ENCODE peak calls at places on chromosomes 13 and 19, in four cellular contexts. H, P, S and J are unnamed samples. For H3K27me3 and H3K9me3, the result is how much of the 10 kb centered on the place peaks cover.

GRCh38 chr13:45811891-45812583 is 39.5 kb downstream of the SIAH3 start:
- DNase-seq in S (no peak), P (no peak), H (no peak), J (no peak)

GRCh38 chr13:34303346-34303745 is 485.4 kb downstream of the RFC3 start:
- DNase-seq in P (no peak), S (no peak), H (no peak), J (no peak)

GRCh38 chr19:48639483-48640375 is 2.5 kb upstream of the DBP start:
- DNase-seq in H (no peak), S (no peak), P (no peak), J (no peak)

GRCh38 chr19:15469513-15470297 is 5.4 kb upstream of the RASAL3 start:
- DNase-seq in S (no peak), P (no peak), H (no peak), J (no peak)

GRCh38 chr13:106691861-106692260 is 123.9 kb upstream of the ARGLU1 start:
- DNase-seq in H (no peak), P (no peak), S (no peak), J (no peak)

GRCh38 chr13:82758056-82758455 is 1124.2 kb downstream of the SLITRK1 start:
- DNase-seq in S (no peak), H (peak), P (no peak), J (peak)

GRCh38 chr13:50990540-50991506 is 81.2 kb downstream of the RNASEH2B start:
- DNase-seq in P (peak), H (peak), S (no peak), J (peak)

GRCh38 chr19:7665076-7665475 is 3.8 kb upstream of the RETN start:
- DNase-seq in P (no peak), H (no peak), S (no peak), J (no peak)

GRCh38 chr13:62171697-62172096 is 756.0 kb upstream of the PCDH20 start:
- DNase-seq in S (no peak), P (no peak), H (no peak), J (no peak)

GRCh38 chr19:45079063-45079910 is at the start of gene GEMIN7:
- DNase-seq in P (peak), S (peak), H (peak), J (peak)

GRCh38 chr13:113863511-113864302 is at the start of gene GAS6:
- DNase-seq in H (peak), S (peak), P (peak), J (peak)

GRCh38 chr19:33090179-33090578 is 9.2 kb downstream of the GPATCH1 start:
- DNase-seq in S (no peak), H (no peak), P (no peak), J (no peak)

GRCh38 chr13:24274452-24274971 is 34.9 kb upstream of the C1QTNF9 start:
- DNase-seq in S (no peak), P (peak), H (no peak), J (no peak)

GRCh38 chr19:40607311-40607871 is 6.2 kb downstream of the LTBP4 start:
- DNase-seq in H (no peak), P (peak), S (no peak), J (no peak)

GRCh38 chr19:35294328-35294727 is 2.4 kb downstream of the MAG start:
- DNase-seq in S (no peak), H (no peak), P (no peak), J (no peak)

GRCh38 chr13:65314008-65314407 is 1916.1 kb downstream of the PCDH9 start:
- DNase-seq in H (no peak), S (no peak), P (no peak), J (no peak)

GRCh38 chr19:46384396-46384795 is 29.0 kb downstream of the CCDC8 start:
- DNase-seq in P (no peak), S (peak), H (no peak), J (no peak)

GRCh38 chr13:72651196-72651595 is 76.2 kb downstream of the MZT1 start:
- DNase-seq in P (peak), S (no peak), H (peak), J (peak)

GRCh38 chr13:95552539-95553270 is at the start of gene CLDN10:
- DNase-seq in P (peak), S (no peak), H (peak), J (no peak)

GRCh38 chr13:27796544-27797227 is 4.4 kb downstream of the GSX1 start:
- DNase-seq in H (no peak), S (no peak), P (no peak), J (no peak)
- H3K27me3 ChIP-seq in H (half or more), S (half or more), P (under half), J (half or more)

GRCh38 chr19:53583181-53583580 is 45.2 kb downstream of the ZNF331 start:
- DNase-seq in S (no peak), H (no peak), P (no peak), J (no peak)
- H3K9me3 ChIP-seq in S (under half), H (under half), P (under half), J (under half)

DNA sequence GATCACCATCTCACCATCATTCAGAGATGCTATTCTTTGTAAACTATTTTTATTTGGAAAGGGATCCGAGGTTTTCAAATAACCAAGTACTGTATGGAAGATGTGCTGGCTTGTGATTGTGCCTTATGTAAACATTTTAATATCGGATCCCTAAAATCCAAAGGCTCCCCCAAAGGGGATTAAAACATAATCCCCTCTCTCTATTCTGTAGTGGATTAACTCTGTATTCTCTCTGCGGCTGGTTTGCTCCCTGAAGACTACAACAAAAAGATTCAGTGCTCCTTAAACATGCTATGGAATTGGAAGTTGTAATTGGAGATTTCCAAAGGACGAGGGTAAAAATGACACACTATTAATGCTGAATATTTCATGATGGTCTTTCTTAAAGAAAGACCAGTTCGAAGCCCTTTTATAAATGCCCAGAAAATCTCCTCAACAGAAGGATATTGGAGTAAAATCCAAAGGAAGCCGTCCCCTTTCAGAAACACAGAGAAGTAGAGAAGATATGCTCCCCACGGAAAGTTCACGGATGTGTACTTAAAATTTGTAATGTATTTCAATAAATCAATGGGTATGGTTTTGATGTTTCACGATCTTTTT is 6.6 kb downstream of the MAB21L1 start:
- DNase-seq in P (no peak), H (no peak), S (no peak), J (peak)
- H3K27me3 ChIP-seq in P (under half), H (half or more), S (under half), J (under half)

GRCh38 chr19:57709616-57710015 is 612 bp upstream of the ZNF154 start:
- DNase-seq in P (no peak), H (no peak), S (no peak), J (no peak)
- H3K9me3 ChIP-seq in P (under half), H (under half), S (half or more), J (under half)

DNA sequence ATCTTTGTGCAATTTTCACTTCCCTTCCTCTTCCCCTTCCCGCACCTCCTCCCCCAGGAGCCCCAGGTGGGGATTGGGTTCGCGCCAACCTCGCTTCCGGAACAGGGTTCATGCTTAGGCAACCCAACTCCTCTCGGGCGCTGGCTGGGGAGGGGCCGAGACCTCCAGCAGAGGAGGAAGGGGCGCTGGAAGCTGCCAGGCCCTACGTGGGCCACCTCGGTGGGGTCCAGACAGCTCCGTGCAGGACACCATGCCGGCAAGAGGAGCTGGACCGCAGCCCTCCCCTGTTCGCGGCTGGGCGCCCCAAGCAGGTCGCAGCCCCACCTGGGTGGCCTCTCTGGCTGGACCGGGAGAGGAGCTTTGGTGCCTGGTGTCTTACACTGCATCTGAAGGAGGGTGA is 91.1 kb downstream of the SPACA7 start:
- DNase-seq in P (no peak), S (no peak), H (no peak), J (no peak)
- H3K27me3 ChIP-seq in P (under half), S (under half), H (under half), J (under half)